ENCODE peak calls at places on chromosomes 6 and 20, in nine cellular contexts. I is BE2C; M is psoas muscle; P is left lung; O is esophagus muscularis mucosa; W is OCI-LY7; D is tibial artery; K is naive thymus-derived CD4-positive, alpha-beta T cell; U is uterus. T is an unnamed sample.

GRCh38 chr6:118788702-118789101 is 105.2 kb upstream of the ASF1A start:
- DNase-seq in D (no peak), O (no peak), K (no peak), I (no peak), W (no peak), P (no peak), U (no peak), M (no peak), T (no peak)

GRCh38 chr6:26240157-26240980 is 124.6 kb upstream of the BTN3A2 start:
- DNase-seq in I (no peak), K (peak; percentile 78), O (no peak), M (no peak), P (peak; percentile 79), D (peak; percentile 80), U (peak; percentile 48), W (no peak), T (no peak)

GRCh38 chr6:20427856-20428255 is 26.2 kb downstream of the E2F3 start:
- DNase-seq in U (no peak), O (no peak), I (no peak), P (no peak), M (no peak), K (no peak), W (peak; percentile 25), D (no peak), T (no peak)

GRCh38 chr20:59007758-59008511 is 881 bp upstream of the CTSZ start:
- DNase-seq in O (no peak), U (peak; percentile 25), K (no peak), W (peak; percentile 88), P (peak; percentile 81), M (peak; percentile 44), I (no peak), D (peak; percentile 80), T (no peak)

GRCh38 chr6:20302702-20303251 is 90.5 kb upstream of the MBOAT1 start:
- DNase-seq in U (no peak), I (no peak), W (no peak), O (peak; percentile 42), K (no peak), M (no peak), D (no peak), P (no peak), T (no peak)

GRCh38 chr20:4120921-4121321 is 105.6 kb upstream of the RNF24 start:
- DNase-seq in O (no peak), I (no peak), W (no peak), K (no peak), P (no peak), U (no peak), D (no peak), M (no peak), T (no peak)

GRCh38 chr6:4327841-4328240 is 192.5 kb upstream of the ECI2 start:
- DNase-seq in K (no peak), M (no peak), O (no peak), I (no peak), D (no peak), W (no peak), P (no peak), U (no peak), T (peak; percentile 25)

GRCh38 chr6:136396908-136397307 is 107.3 kb upstream of the BCLAF1 start:
- DNase-seq in K (no peak), I (no peak), O (no peak), M (no peak), W (no peak), U (no peak), P (no peak), D (no peak), T (no peak)

GRCh38 chr20:59159822-59160740 is 3.5 kb upstream of the ZNF831 start:
- DNase-seq in O (no peak), U (no peak), I (no peak), M (no peak), P (no peak), W (peak; percentile 41), D (no peak), K (no peak), T (no peak)

DNA sequence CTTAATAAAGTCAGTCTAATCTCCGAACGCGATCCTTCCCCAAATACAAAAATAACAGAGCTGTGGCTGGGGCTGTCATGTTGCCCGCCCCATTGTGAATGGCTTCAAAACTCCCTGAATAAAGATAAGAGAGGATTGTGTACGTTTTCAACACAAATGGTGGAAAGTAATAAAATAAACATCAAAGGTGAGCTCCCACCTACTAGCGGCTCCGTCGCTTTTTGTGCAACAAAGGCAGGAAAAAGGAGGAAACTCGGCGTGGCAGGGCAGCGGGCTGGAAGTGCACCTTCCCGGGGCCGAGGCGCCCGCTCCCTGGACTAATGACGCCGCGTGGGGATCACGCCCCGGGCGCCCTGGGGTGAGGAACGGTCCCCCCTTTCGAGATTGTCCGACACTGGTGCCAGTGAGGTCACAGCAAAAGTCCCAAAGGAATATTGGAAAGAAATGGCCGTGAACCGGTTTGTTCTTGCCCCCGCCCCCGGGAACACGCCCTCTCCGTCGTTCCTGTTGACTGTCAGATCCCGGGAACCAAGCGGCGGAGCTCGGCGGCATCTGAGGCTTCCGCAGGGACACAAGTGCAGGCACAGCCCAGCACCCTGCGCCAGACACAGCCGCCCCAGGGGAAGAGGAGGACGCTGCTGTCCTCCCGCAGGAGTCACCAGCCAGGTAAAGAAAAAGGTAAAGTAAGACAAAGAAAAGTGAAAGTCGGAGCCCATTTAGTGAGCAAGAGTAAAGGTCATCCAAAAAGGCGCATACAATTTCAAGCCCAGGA is 1.1 kb upstream of the FOXQ1 start:
- DNase-seq in O (no peak), M (no peak), P (peak; percentile 61), D (no peak), K (no peak), I (no peak), U (no peak), W (no peak), T (no peak)
- H3K4me3 ChIP-seq in O (peak overlapping the region; percentile 73), M (peak overlapping the region; percentile 63), P (peak overlapping the region; percentile 34), D (peak overlapping the region; percentile 15), K (no peak overlapping the region), I (no peak overlapping the region), U (peak overlapping the region; percentile 3), W (no peak overlapping the region), T (no peak overlapping the region)

GRCh38 chr6:158663465-158664167 is 13.8 kb downstream of the SYTL3 start:
- DNase-seq in D (no peak), W (no peak), P (no peak), K (no peak), M (no peak), I (no peak), O (no peak), U (no peak), T (peak; percentile 59)

GRCh38 chr6:158655569-158656450 is 6.0 kb downstream of the SYTL3 start:
- DNase-seq in P (peak; percentile 82), W (no peak), D (no peak), M (peak; percentile 56), K (no peak), I (no peak), O (peak; percentile 85), U (no peak), T (peak; percentile 47)

GRCh38 chr6:158662607-158663464 is 13.0 kb downstream of the SYTL3 start:
- DNase-seq in K (peak; percentile 67), I (no peak), W (no peak), D (no peak), P (no peak), U (peak; percentile 59), M (peak; percentile 39), O (no peak), T (peak; percentile 92)

GRCh38 chr6:158661156-158661555 is 11.3 kb downstream of the SYTL3 start:
- DNase-seq in M (no peak), P (no peak), W (no peak), D (no peak), I (no peak), U (no peak), O (no peak), K (no peak), T (no peak)

DNA sequence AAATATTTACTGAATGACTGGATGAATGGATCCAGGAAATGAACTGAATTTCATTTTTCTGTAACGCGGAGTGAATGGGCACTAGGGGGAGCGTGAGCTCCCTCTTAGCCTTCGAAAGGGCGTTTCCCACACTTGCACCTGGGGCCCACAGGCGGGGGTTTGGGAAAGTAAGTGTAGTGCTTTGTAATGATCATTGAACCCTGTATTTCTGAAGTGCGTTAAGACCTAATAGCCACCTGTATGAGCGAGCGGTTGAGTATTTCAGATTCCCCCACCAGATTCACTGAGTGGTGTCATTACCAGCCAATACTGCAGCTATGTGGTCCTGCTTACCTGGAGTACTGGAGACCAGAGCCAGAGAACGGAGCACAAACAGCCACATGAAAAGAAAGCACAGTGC is 10.5 kb downstream of the SYTL3 start:
- DNase-seq in M (no peak), U (no peak), K (peak; percentile 78), O (no peak), D (no peak), W (peak; percentile 67), P (no peak), I (no peak), T (peak; percentile 14)
- H3K4me1 ChIP-seq in M (peaks cover 20% of the 10 kb centered on the region), U (no peaks in the 10 kb centered on the region), K (peaks cover 36% of the 10 kb centered on the region), O (peaks cover 18% of the 10 kb centered on the region), D (no peaks in the 10 kb centered on the region), W (no peaks in the 10 kb centered on the region), P (peaks cover 6% of the 10 kb centered on the region), I (no peaks in the 10 kb centered on the region), T (peaks cover 18% of the 10 kb centered on the region)

DNA sequence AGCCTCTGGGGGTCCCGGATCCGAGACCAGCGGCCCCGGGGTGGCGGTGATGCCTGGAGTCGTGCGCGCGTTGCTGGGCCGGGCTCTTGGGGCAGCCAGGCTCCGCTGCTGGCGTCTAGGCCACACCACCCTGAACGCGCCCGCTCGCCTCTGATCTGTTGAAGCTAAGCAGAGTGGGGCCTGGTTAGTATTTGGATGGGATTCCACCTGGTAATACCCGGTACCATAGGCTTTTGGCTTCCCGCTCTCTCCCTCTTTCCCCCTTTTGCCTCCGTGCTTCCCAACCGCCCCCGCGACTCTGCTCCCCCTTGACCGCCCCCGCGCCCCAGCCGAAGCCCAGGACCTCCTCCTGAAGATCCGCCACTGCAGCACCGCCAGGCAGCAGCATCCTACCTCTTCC is 1383.5 kb upstream of the DEFB115 start:
- DNase-seq in W (peak; percentile 55), D (peak; percentile 78), P (peak; percentile 72), M (peak; percentile 32), I (peak; percentile 69), K (no peak), U (no peak), O (peak; percentile 91), T (peak; percentile 28)
- H3K4me3 ChIP-seq in W (peak overlapping the region; percentile 63), D (no peak overlapping the region), P (no peak overlapping the region), M (no peak overlapping the region), I (peak overlapping the region; percentile 46), K (no peak overlapping the region), U (no peak overlapping the region), O (no peak overlapping the region), T (no peak overlapping the region)

GRCh38 chr6:36971926-36972673 is 13.9 kb downstream of the MTCH1 start:
- DNase-seq in D (no peak), P (no peak), K (no peak), W (no peak), M (no peak), U (no peak), O (no peak), I (no peak), T (no peak)

GRCh38 chr6:36973190-36973589 is 12.8 kb downstream of the MTCH1 start:
- DNase-seq in D (no peak), U (no peak), P (no peak), O (no peak), M (no peak), K (no peak), I (no peak), W (no peak), T (no peak)

GRCh38 chr6:36969240-36969691 is 14.7 kb downstream of the PI16 start:
- DNase-seq in I (no peak), P (peak; percentile 69), M (no peak), W (no peak), K (no peak), U (no peak), D (peak; percentile 62), O (no peak), T (no peak)

GRCh38 chr6:36969988-36970891 is 15.7 kb downstream of the PI16 start:
- DNase-seq in I (no peak), U (no peak), M (no peak), D (peak; percentile 10), P (no peak), K (no peak), O (no peak), W (no peak), T (no peak)

GRCh38 chr6:36970892-36971842 is 14.8 kb downstream of the MTCH1 start:
- DNase-seq in U (no peak), I (no peak), P (no peak), W (no peak), K (no peak), D (no peak), M (no peak), O (no peak), T (no peak)
- H3K4me1 ChIP-seq in U (no peaks in the 10 kb centered on the region), I (no peaks in the 10 kb centered on the region), P (no peaks in the 10 kb centered on the region), W (no peaks in the 10 kb centered on the region), K (no peaks in the 10 kb centered on the region), D (no peaks in the 10 kb centered on the region), M (no peaks in the 10 kb centered on the region), O (peaks cover 35% of the 10 kb centered on the region), T (peaks cover 7% of the 10 kb centered on the region)

T was measured in SJCRH30.